ENCODE peak calls at places on chromosome 6, in nine cellular contexts. O is fibroblast of mammary gland, N is fibroblast of lung, Y is endodermal cell, V is IMR-90, L is cardiac muscle cell, W is PC-3, D is lower lobe of right lung, X is left lung. I is an unnamed sample.

GRCh38 chr6:29516108-29516507 is 28.4 kb upstream of the MAS1L start:
- DNase-seq in O (peak), N (peak), Y (peak), V (peak), L (no peak), W (peak), D (no peak), X (no peak), I (peak)

GRCh38 chr6:155782739-155783459 is 327.3 kb upstream of the NOX3 start:
- DNase-seq in O (peak), N (peak), Y (no peak), V (peak), L (no peak), W (peak), D (no peak), X (no peak), I (no peak)

GRCh38 chr6:82017316-82017715 is 230.2 kb downstream of the IBTK start:
- DNase-seq in O (peak), N (peak), Y (peak), V (peak), L (peak), W (peak), D (no peak), X (no peak), I (peak)

GRCh38 chr6:52560462-52560861 is 16.4 kb downstream of the TRAM2 start:
- DNase-seq in O (peak), N (peak), Y (no peak), V (no peak), L (no peak), W (no peak), D (no peak), X (no peak), I (no peak)

GRCh38 chr6:122798099-122798641 is 9.1 kb downstream of the SMPDL3A start:
- DNase-seq in O (peak), N (peak), Y (no peak), V (peak), L (peak), W (peak), D (no peak), X (no peak), I (peak)

GRCh38 chr6:131519670-131520436 is 53.2 kb upstream of the ARG1 start:
- DNase-seq in O (peak), N (peak), Y (peak), V (peak), L (peak), W (peak), D (no peak), X (peak), I (peak)

GRCh38 chr6:100176321-100176950 is 182.4 kb upstream of the MCHR2 start:
- DNase-seq in O (peak), N (peak), Y (peak), V (peak), L (peak), W (peak), D (no peak), X (no peak), I (peak)

GRCh38 chr6:98634569-98634968 is 199.8 kb upstream of the POU3F2 start:
- DNase-seq in O (no peak), N (no peak), Y (peak), V (no peak), L (no peak), W (peak), D (peak), X (no peak), I (no peak)

GRCh38 chr6:119195848-119196247 is 117.4 kb upstream of the FAM184A start:
- DNase-seq in O (no peak), N (no peak), Y (no peak), V (no peak), L (no peak), W (no peak), D (no peak), X (no peak), I (no peak)

GRCh38 chr6:129946439-129947140 is 71.8 kb upstream of the L3MBTL3 start:
- DNase-seq in O (no peak), N (no peak), Y (peak), V (no peak), L (peak), W (no peak), D (no peak), X (no peak), I (no peak)

GRCh38 chr6:134111062-134111677 is 58.7 kb upstream of the SLC2A12 start:
- DNase-seq in O (peak), N (peak), Y (peak), V (peak), L (peak), W (peak), D (no peak), X (no peak), I (peak)

GRCh38 chr6:134979142-134979541 is 29.2 kb upstream of the ALDH8A1 start:
- DNase-seq in O (no peak), N (no peak), Y (no peak), V (no peak), L (no peak), W (no peak), D (no peak), X (no peak), I (no peak)

GRCh38 chr6:11324453-11325023 is 92.1 kb upstream of the NEDD9 start:
- DNase-seq in O (no peak), N (no peak), Y (no peak), V (peak), L (no peak), W (no peak), D (no peak), X (no peak), I (no peak)

DNA sequence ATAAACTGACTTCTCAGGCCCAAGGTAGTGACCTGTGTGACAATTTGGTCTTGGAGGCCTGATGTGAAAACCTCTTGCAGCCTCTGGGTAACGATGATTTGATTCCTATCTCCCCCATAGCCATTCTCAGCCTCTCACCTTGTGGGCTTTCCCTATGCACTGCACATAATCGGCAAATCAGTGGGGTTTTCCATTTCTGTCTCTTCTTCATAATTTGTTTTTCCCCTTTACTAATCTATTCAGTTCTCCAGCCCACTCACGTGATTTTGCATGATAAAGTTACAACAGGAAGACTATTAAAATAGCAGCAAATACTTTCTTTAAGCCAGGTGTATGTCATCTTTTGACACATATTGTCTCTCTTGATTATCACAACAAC is 893.7 kb downstream of the TFAP2A start:
- DNase-seq in O (no peak), N (no peak), Y (no peak), V (no peak), L (no peak), W (no peak), D (no peak), X (no peak), I (no peak)
- H3K4me3 ChIP-seq in O (no peak), N (no peak), Y (no peak), V (no peak), L (no peak), W (no peak), D (no peak), X (no peak), I (no peak)

DNA sequence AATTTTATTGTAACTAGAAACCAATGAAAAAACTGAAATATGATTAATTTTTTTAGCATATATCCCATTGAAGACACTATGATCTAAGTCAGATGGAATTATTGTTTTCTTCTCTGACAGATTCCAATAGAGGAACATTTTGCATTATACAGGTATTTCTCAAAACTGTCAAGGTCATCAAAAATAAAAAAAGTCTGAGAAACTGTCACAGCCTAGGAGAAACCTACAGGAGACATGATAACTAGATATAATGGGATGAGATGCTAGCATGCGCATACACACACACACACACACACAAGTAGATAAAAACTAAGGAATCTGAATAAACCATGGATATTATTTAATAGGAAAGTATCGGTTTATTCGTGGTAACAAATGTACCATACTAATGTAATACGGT is 161.9 kb upstream of the HCRTR2 start:
- DNase-seq in O (no peak), N (no peak), Y (no peak), V (no peak), L (no peak), W (no peak), D (no peak), X (no peak), I (no peak)
- TF ChIP-seq CTCF in O (no peak), N (no peak), Y (no peak), V (no peak), L (no peak), W (no peak), D (no peak), X (no peak), I (no peak)

DNA sequence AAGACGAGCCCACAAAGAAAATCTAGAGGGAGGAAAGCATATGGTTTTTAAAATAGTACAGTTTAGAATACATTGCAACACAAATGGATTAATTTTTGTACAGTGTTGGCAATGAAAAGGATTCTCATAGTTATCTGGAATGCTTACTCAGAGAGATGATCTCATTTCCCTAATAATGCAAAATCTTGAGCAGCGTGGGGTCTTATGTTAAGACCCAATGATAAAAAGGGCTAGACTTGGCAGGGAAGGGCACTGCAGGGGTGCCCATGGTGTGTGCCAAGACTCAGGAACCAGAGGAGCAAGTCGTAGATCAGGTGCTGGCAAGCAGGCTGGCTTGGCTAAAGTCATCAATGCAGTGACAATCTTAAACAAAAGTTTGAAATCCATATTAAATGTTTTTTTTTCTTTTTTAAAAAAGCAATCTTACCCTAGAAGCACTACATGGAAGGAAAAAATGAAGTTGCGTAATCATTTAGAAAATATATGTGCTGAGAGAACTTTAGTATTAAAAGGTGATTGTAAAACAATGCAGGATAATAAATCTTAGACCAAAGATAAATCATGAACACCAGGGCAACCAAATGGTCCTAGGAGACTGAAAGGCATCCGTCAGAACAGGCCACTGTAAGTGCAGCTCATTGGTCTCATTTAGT is 268.5 kb downstream of the UST start:
- DNase-seq in O (peak), N (peak), Y (no peak), V (peak), L (no peak), W (peak), D (no peak), X (no peak), I (peak)
- H3K4me3 ChIP-seq in O (no peak), N (no peak), Y (no peak), V (no peak), L (no peak), W (no peak), D (no peak), X (no peak), I (no peak)

GRCh38 chr6:89612121-89612520 is 26.4 kb downstream of the LYRM2 start:
- DNase-seq in O (no peak), N (no peak), Y (peak), V (no peak), L (no peak), W (no peak), D (no peak), X (no peak), I (no peak)
- TF ChIP-seq CTCF in O (no peak), N (no peak), Y (peak), V (no peak), L (no peak), W (no peak), D (no peak), X (no peak), I (no peak)

GRCh38 chr6:121460170-121460569 is 24.7 kb downstream of the GJA1 start:
- DNase-seq in O (no peak), N (no peak), Y (no peak), V (no peak), L (no peak), W (no peak), D (no peak), X (no peak), I (no peak)
- H3K4me3 ChIP-seq in O (no peak), N (no peak), Y (no peak), V (no peak), L (no peak), W (no peak), D (no peak), X (no peak), I (no peak)

GRCh38 chr6:107606407-107606806 is 116.5 kb downstream of the SOBP start:
- DNase-seq in O (no peak), N (no peak), Y (no peak), V (no peak), L (no peak), W (no peak), D (no peak), X (no peak), I (no peak)

GRCh38 chr6:107601406-107601805 is 111.5 kb downstream of the SOBP start:
- DNase-seq in O (no peak), N (no peak), Y (peak), V (no peak), L (no peak), W (no peak), D (no peak), X (no peak), I (no peak)

GRCh38 chr6:107603029-107603428 is 113.1 kb downstream of the SOBP start:
- DNase-seq in O (no peak), N (no peak), Y (peak), V (no peak), L (no peak), W (no peak), D (no peak), X (no peak), I (no peak)

GRCh38 chr6:107607109-107607508 is 117.2 kb downstream of the SOBP start:
- DNase-seq in O (peak), N (no peak), Y (no peak), V (no peak), L (no peak), W (no peak), D (no peak), X (no peak), I (peak)

GRCh38 chr6:107604549-107604948 is 114.6 kb downstream of the SOBP start:
- DNase-seq in O (no peak), N (no peak), Y (peak), V (no peak), L (no peak), W (no peak), D (no peak), X (no peak), I (no peak)
- TF ChIP-seq CTCF in O (no peak), N (no peak), Y (peak), V (no peak), L (no peak), W (no peak), D (no peak), X (no peak), I (no peak)

I was measured in fibroblast of pulmonary artery.